ENCODE peak calls at places on chromosomes 13 and 19, in eight cellular contexts. Z is PC-9; R is CD4-positive, alpha-beta memory T cell; O is SK-N-SH; H is fibroblast of lung; X is AG04450; M is cardiac muscle cell; A is PC-3. T is an unnamed sample.
A peak's percentile ranks its signal among the peaks of the same experiment; 100 is the strongest.

GRCh38 chr13:98848736-98849135 is 96.3 kb upstream of the SLC15A1 start:
- DNase-seq in H (peak; percentile 65), O (no peak), Z (no peak), M (no peak), X (no peak), A (no peak), R (no peak), T (no peak)

GRCh38 chr13:81927347-81927746 is 1586.4 kb upstream of the SPRY2 start:
- DNase-seq in R (no peak), A (peak; percentile 23), M (peak; percentile 35), X (no peak), Z (no peak), O (no peak), H (no peak), T (peak; percentile 53)

GRCh38 chr13:95239293-95239692 is 62.0 kb downstream of the ABCC4 start:
- DNase-seq in X (peak; percentile 58), Z (no peak), M (no peak), O (no peak), H (peak; percentile 75), A (no peak), R (no peak), T (no peak)

GRCh38 chr13:23796546-23796945 is 92.7 kb downstream of the MIPEP start:
- DNase-seq in X (no peak), M (no peak), Z (no peak), R (no peak), O (no peak), H (peak; percentile 32), A (peak; percentile 58), T (no peak)

GRCh38 chr13:76882431-76882830 is 3.8 kb downstream of the KCTD12 start:
- DNase-seq in X (no peak), Z (no peak), O (no peak), R (no peak), H (peak; percentile 74), M (no peak), A (no peak), T (no peak)

GRCh38 chr13:48896312-48896711 is 79.4 kb upstream of the FNDC3A start:
- DNase-seq in M (no peak), R (no peak), X (peak; percentile 38), O (no peak), A (peak; percentile 55), Z (no peak), H (peak; percentile 73), T (no peak)

GRCh38 chr13:46160474-46161066 is 21.4 kb downstream of the LCP1 start:
- DNase-seq in A (peak; percentile 57), O (peak; percentile 75), X (peak; percentile 11), H (peak; percentile 72), R (peak; percentile 77), Z (no peak), M (peak; percentile 45), T (peak; percentile 56)

GRCh38 chr13:108915095-108915633 is 285.8 kb downstream of the MYO16 start:
- DNase-seq in A (peak; percentile 31), M (peak; percentile 38), O (peak; percentile 41), H (peak; percentile 67), X (peak; percentile 27), R (no peak), Z (peak; percentile 31), T (no peak)

GRCh38 chr19:41225238-41226052 is 6.4 kb downstream of the AXL start:
- DNase-seq in H (peak; percentile 99), R (no peak), Z (peak; percentile 90), X (peak; percentile 97), A (peak; percentile 94), M (peak; percentile 28), O (peak; percentile 55), T (no peak)

GRCh38 chr19:16447015-16447384 is 24.8 kb downstream of the EPS15L1 start:
- DNase-seq in Z (peak; percentile 69), H (peak; percentile 92), M (peak; percentile 73), O (no peak), X (peak; percentile 70), R (no peak), A (no peak), T (no peak)

GRCh38 chr13:84430441-84430840 is 548.2 kb upstream of the SLITRK1 start:
- DNase-seq in R (no peak), X (no peak), A (no peak), Z (peak; percentile 9), H (no peak), M (no peak), O (no peak), T (no peak)

GRCh38 chr19:46842791-46843190 is 7.9 kb downstream of the AP2S1 start:
- DNase-seq in M (no peak), O (no peak), X (no peak), R (no peak), A (no peak), Z (no peak), H (no peak), T (no peak)

GRCh38 chr19:46840157-46840942 is 10.3 kb downstream of the AP2S1 start:
- DNase-seq in H (peak; percentile 76), O (peak; percentile 83), A (peak; percentile 51), Z (peak; percentile 48), R (peak; percentile 60), M (peak; percentile 79), X (no peak), T (peak; percentile 87)

GRCh38 chr19:46838160-46838559 is 12.5 kb downstream of the AP2S1 start:
- DNase-seq in O (peak; percentile 1), H (no peak), X (no peak), A (no peak), R (no peak), Z (no peak), M (no peak), T (no peak)

GRCh38 chr19:46841458-46842083 is 9.1 kb downstream of the AP2S1 start:
- DNase-seq in O (no peak), H (peak; percentile 51), M (peak; percentile 22), X (no peak), A (peak; percentile 51), R (no peak), Z (peak; percentile 61), T (peak; percentile 48)

DNA sequence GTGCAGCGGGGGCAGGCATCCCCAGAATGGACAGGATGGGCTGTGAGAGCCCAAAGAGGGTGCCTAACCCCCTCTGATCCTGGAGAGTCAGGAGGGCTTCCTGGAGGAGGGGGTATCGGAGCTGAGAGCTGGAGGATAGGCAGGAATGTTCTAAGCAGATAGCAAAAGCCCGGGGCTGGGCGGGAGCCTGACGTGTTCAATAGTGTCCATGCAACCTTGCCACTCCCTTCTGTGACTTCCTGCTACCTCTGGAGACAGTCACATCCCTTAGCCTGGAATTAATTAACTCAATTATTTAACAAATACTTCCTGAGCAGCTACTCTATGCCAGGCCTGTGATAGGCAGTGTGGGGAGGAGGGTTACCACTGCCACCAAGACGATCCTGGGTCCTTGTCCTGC is 10.9 kb downstream of the AP2S1 start:
- DNase-seq in A (no peak), M (no peak), Z (no peak), H (no peak), O (peak; percentile 6), X (no peak), R (no peak), T (no peak)
- H3K27ac ChIP-seq in A (no peak overlapping the region), M (no peak overlapping the region), Z (peak overlapping the region; percentile 44), H (no peak overlapping the region), O (peak overlapping the region; percentile 30), X (no peak overlapping the region), R (no peak overlapping the region), T (no peak overlapping the region)

GRCh38 chr13:28558567-28558966 is 63.6 kb upstream of the FLT1 start:
- DNase-seq in X (no peak), O (no peak), H (peak; percentile 26), Z (no peak), R (no peak), A (no peak), M (no peak), T (no peak)
- H3K4me3 ChIP-seq in X (peak overlapping the region; percentile 2), O (no peak overlapping the region), H (no peak overlapping the region), Z (no peak overlapping the region), R (no peak overlapping the region), A (no peak overlapping the region), M (no peak overlapping the region), T (no peak overlapping the region)

GRCh38 chr19:35883920-35884319 is 15.5 kb downstream of the APLP1 start:
- DNase-seq in M (no peak), O (no peak), X (no peak), A (no peak), Z (no peak), R (no peak), H (no peak), T (no peak)

GRCh38 chr19:35885225-35885624 is 15.1 kb downstream of the NFKBID start:
- DNase-seq in R (no peak), M (no peak), O (no peak), H (no peak), Z (no peak), X (no peak), A (no peak), T (no peak)

GRCh38 chr19:35887197-35887596 is 13.1 kb downstream of the NFKBID start:
- DNase-seq in M (no peak), O (no peak), R (no peak), H (no peak), X (no peak), Z (no peak), A (no peak), T (no peak)

GRCh38 chr19:35889370-35890112 is 10.8 kb downstream of the NFKBID start:
- DNase-seq in M (no peak), H (no peak), O (no peak), R (no peak), Z (no peak), A (no peak), X (no peak), T (no peak)

DNA sequence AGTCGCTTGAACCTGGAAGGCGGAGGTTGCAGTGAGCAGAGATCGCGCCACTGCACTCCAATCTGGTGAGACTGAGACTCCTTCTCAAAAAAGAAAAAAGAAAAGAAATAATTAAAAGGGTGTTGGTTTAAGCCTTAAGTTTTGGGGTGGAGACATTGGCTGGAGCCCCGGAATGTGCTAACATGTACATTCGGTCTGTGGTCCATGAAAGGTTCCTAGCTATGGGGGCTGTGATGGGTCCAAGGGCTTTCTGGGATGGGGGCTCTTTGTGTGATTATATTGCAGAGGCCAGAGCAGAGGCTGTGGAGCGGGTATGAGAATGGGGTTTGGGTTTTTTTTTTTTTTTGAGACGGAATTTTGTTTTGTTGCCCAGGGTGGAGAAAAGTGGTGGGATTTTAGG is 14.4 kb downstream of the NFKBID start:
- DNase-seq in R (no peak), Z (no peak), A (no peak), O (no peak), H (no peak), M (no peak), X (no peak), T (no peak)
- H3K27ac ChIP-seq in R (no peak overlapping the region), Z (no peak overlapping the region), A (no peak overlapping the region), O (no peak overlapping the region), H (no peak overlapping the region), M (no peak overlapping the region), X (no peak overlapping the region), T (no peak overlapping the region)

GRCh38 chr19:641702-642101 is 2.0 kb downstream of the FGF22 start:
- DNase-seq in Z (no peak), H (no peak), X (no peak), O (no peak), M (no peak), R (no peak), A (no peak), T (no peak)

GRCh38 chr19:640606-641170 is 1.0 kb downstream of the FGF22 start:
- DNase-seq in O (no peak), A (no peak), H (no peak), R (no peak), X (no peak), M (no peak), Z (no peak), T (no peak)

GRCh38 chr19:640156-640548 is 473 bp downstream of the FGF22 start:
- DNase-seq in O (no peak), A (no peak), X (no peak), M (no peak), Z (no peak), H (no peak), R (no peak), T (no peak)

GRCh38 chr19:639251-640155 is at the start of gene FGF22:
- DNase-seq in O (peak; percentile 100), Z (peak; percentile 92), H (peak; percentile 72), X (peak; percentile 30), R (peak; percentile 93), A (peak; percentile 80), M (peak; percentile 95), T (peak; percentile 98)

GRCh38 chr19:638901-639250 is 803 bp upstream of the FGF22 start:
- DNase-seq in M (no peak), R (no peak), Z (no peak), O (no peak), X (no peak), H (no peak), A (no peak), T (no peak)
- H3K4me3 ChIP-seq in M (no peak overlapping the region), R (peak overlapping the region; percentile 63), Z (peak overlapping the region; percentile 61), O (peak overlapping the region; percentile 53), X (peak overlapping the region; percentile 50), H (no peak overlapping the region), A (peak overlapping the region; percentile 66), T (no peak overlapping the region)

T was measured in endodermal cell.